ENCODE peak calls at places on chromosomes 2 and 18, in eight cellular contexts. D is AG10803; E is fibroblast of mammary gland; U is H7; Y is cardiac fibroblast; J is CD8-positive, alpha-beta memory T cell; B is lower lobe of right lung; Z is suprapubic skin. V is an unnamed sample.

GRCh38 chr2:240322231-240322955 is 113.1 kb upstream of the GPC1 start:
- DNase-seq in D (peak; percentile 29), E (peak; percentile 63), U (peak; percentile 35), Y (peak; percentile 69), J (no peak), B (no peak), Z (peak; percentile 75), V (no peak)

GRCh38 chr2:235054497-235054896 is 102.7 kb downstream of the SH3BP4 start:
- DNase-seq in D (no peak), E (no peak), U (no peak), Y (no peak), J (no peak), B (no peak), Z (no peak), V (no peak)

GRCh38 chr18:77127769-77128671 is 4.6 kb downstream of the MBP start:
- DNase-seq in D (peak; percentile 96), E (peak; percentile 95), U (no peak), Y (peak; percentile 91), J (peak; percentile 35), B (no peak), Z (no peak), V (no peak)

GRCh38 chr2:47777268-47777972 is 5.5 kb upstream of the MSH6 start:
- DNase-seq in D (no peak), E (no peak), U (no peak), Y (no peak), J (no peak), B (no peak), Z (no peak), V (no peak)

GRCh38 chr2:10236571-10237391 is 65.9 kb upstream of the HPCAL1 start:
- DNase-seq in D (no peak), E (no peak), U (peak; percentile 35), Y (no peak), J (no peak), B (peak; percentile 22), Z (peak; percentile 67), V (no peak)

GRCh38 chr2:177314194-177314593 is 49.7 kb upstream of the NFE2L2 start:
- DNase-seq in D (peak; percentile 68), E (peak; percentile 86), U (no peak), Y (peak; percentile 90), J (no peak), B (no peak), Z (no peak), V (no peak)

GRCh38 chr18:22309191-22309590 is 108.5 kb downstream of the CTAGE1 start:
- DNase-seq in D (peak; percentile 72), E (peak; percentile 73), U (no peak), Y (peak; percentile 51), J (no peak), B (no peak), Z (no peak), V (no peak)

GRCh38 chr2:73243884-73244570 is 9.9 kb downstream of the CCT7 start:
- DNase-seq in D (peak; percentile 80), E (peak; percentile 40), U (no peak), Y (peak; percentile 66), J (no peak), B (no peak), Z (no peak), V (no peak)

GRCh38 chr2:128793414-128793813 is 474.7 kb upstream of the HS6ST1 start:
- DNase-seq in D (no peak), E (no peak), U (no peak), Y (no peak), J (no peak), B (no peak), Z (no peak), V (no peak)

GRCh38 chr2:219441451-219442205 is 7.0 kb downstream of the SPEG start:
- DNase-seq in D (peak; percentile 68), E (peak; percentile 26), U (peak; percentile 100), Y (peak; percentile 69), J (peak; percentile 27), B (no peak), Z (no peak), V (peak; percentile 94)

GRCh38 chr18:64807560-64807959 is 658.7 kb upstream of the LINC00305 start:
- DNase-seq in D (no peak), E (no peak), U (no peak), Y (no peak), J (no peak), B (no peak), Z (no peak), V (no peak)

DNA sequence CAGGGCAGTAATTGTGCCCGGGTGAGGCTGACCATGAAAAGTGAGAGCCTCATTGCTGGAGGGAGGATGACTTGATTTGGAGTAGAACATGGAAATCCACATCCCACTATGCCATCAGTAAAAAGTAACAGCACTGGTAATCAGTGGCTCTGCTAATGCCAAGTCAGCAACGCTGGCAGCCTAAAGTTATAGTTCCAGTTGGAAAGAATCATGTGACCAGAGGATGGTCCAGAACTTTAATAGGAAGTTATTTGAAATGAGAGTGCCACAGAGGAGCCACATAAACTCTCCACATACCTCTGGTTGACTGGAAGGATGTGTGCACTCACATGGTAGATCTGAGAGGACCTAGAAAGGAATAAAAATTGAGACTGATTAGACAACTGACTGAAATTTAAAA is 347.0 kb downstream of the STK39 start:
- DNase-seq in D (no peak), E (no peak), U (no peak), Y (no peak), J (no peak), B (no peak), Z (no peak), V (no peak)
- H3K4me3 ChIP-seq in D (no peak overlapping the region), E (no peak overlapping the region), U (no peak overlapping the region), Y (no peak overlapping the region), J (no peak overlapping the region), B (no peak overlapping the region), Z (no peak overlapping the region), V (no peak overlapping the region)

GRCh38 chr2:201994973-201995638 is 38.5 kb upstream of the FZD7 start:
- DNase-seq in D (no peak), E (no peak), U (no peak), Y (no peak), J (no peak), B (no peak), Z (no peak), V (no peak)

GRCh38 chr2:201999289-201999688 is 34.4 kb upstream of the FZD7 start:
- DNase-seq in D (peak; percentile 64), E (no peak), U (no peak), Y (peak; percentile 19), J (no peak), B (no peak), Z (no peak), V (no peak)

GRCh38 chr2:201992960-201993359 is 40.7 kb upstream of the FZD7 start:
- DNase-seq in D (no peak), E (no peak), U (no peak), Y (no peak), J (no peak), B (no peak), Z (no peak), V (no peak)

GRCh38 chr2:201996006-201996405 is 37.6 kb upstream of the FZD7 start:
- DNase-seq in D (no peak), E (no peak), U (peak; percentile 84), Y (no peak), J (no peak), B (no peak), Z (no peak), V (no peak)

DNA sequence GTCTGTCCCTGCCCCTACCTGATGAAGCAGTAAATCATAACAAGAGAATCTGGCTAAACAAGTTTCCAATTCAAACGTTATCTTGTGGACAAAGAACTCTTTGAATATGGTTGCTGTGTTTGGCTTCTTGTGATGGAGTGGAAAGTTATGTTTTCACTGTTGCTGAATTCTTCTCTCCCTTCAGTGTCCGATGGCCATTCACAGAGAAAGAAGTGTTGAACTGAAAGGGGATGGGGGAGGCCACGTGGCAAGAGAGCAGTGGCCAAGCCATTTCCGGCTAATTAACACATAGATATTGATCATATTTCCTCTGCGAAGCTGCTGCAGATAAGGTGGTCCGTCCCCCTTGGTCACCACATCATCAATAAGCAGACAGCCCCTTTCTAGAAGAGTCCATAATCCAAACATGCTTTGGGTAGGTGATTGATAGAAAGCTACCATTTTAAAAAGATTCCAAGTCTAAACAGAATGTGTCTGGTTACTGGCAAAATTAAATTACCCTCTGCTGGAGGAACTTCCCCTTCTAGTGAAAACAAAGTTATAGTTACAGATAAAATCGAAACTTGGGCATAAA is 36.9 kb upstream of the FZD7 start:
- DNase-seq in D (no peak), E (no peak), U (no peak), Y (no peak), J (no peak), B (no peak), Z (no peak), V (no peak)
- H3K4me3 ChIP-seq in D (no peak overlapping the region), E (no peak overlapping the region), U (no peak overlapping the region), Y (no peak overlapping the region), J (no peak overlapping the region), B (no peak overlapping the region), Z (no peak overlapping the region), V (no peak overlapping the region)

GRCh38 chr18:26258711-26259110 is 32.5 kb downstream of the TAF4B start:
- DNase-seq in D (no peak), E (no peak), U (no peak), Y (no peak), J (no peak), B (no peak), Z (no peak), V (no peak)
- H3K4me3 ChIP-seq in D (no peak overlapping the region), E (no peak overlapping the region), U (no peak overlapping the region), Y (no peak overlapping the region), J (no peak overlapping the region), B (no peak overlapping the region), Z (no peak overlapping the region), V (no peak overlapping the region)

GRCh38 chr18:709771-710170 is 2.7 kb downstream of the ENOSF1 start:
- DNase-seq in D (no peak), E (no peak), U (no peak), Y (no peak), J (no peak), B (no peak), Z (no peak), V (no peak)

GRCh38 chr18:711693-712400 is 583 bp downstream of the ENOSF1 start:
- DNase-seq in D (peak; percentile 90), E (peak; percentile 97), U (peak; percentile 64), Y (peak; percentile 96), J (peak; percentile 53), B (peak; percentile 79), Z (peak; percentile 86), V (peak; percentile 64)

GRCh38 chr18:711330-711692 is 1.1 kb downstream of the ENOSF1 start:
- DNase-seq in D (no peak), E (no peak), U (peak; percentile 31), Y (no peak), J (no peak), B (no peak), Z (no peak), V (peak; percentile 54)

GRCh38 chr18:712401-713134 is at the start of gene ENOSF1:
- DNase-seq in D (peak; percentile 79), E (peak; percentile 79), U (peak; percentile 98), Y (peak; percentile 92), J (peak; percentile 63), B (peak; percentile 91), Z (peak; percentile 91), V (peak; percentile 91)

GRCh38 chr18:710418-711300 is 1.8 kb downstream of the ENOSF1 start:
- DNase-seq in D (no peak), E (no peak), U (no peak), Y (no peak), J (no peak), B (no peak), Z (no peak), V (no peak)
- H3K4me3 ChIP-seq in D (peak overlapping the region; percentile 78), E (peak overlapping the region; percentile 87), U (no peak overlapping the region), Y (peak overlapping the region; percentile 72), J (peak overlapping the region; percentile 88), B (peak overlapping the region; percentile 70), Z (peak overlapping the region; percentile 74), V (peak overlapping the region; percentile 63)

V was measured in K562.